ENCODE peak calls at places on chromosomes 4 and X, in nine cellular contexts. Z is upper lobe of right lung; F is lower lobe of right lung; D is activated T-cell treated with anti-CD3 and anti-CD28 coated beads, Interleukin-2, amount 50 U/mL, for 4 hours; K is left cardiac atrium; O is sciatic nerve; R is foreskin keratinocyte; V is T-helper 17 cell; I is gastrocnemius medialis. H is an unnamed sample.

GRCh38 chr4:26384380-26385057 is 63.7 kb downstream of the RBPJ start:
- ATAC-seq in Z (no peak), F (no peak), D (no peak), K (no peak), O (no peak), R (no peak), V (no peak), I (no peak), H (no peak)

GRCh38 chrX:18465051-18465450 is 39.6 kb downstream of the CDKL5 start:
- ATAC-seq in Z (no peak), F (no peak), D (no peak), K (no peak), O (no peak), R (no peak), V (no peak), I (no peak), H (no peak)

GRCh38 chr4:93894995-93895394 is 66.4 kb downstream of the ATOH1 start:
- ATAC-seq in Z (no peak), F (no peak), D (no peak), K (no peak), O (no peak), R (no peak), V (no peak), I (no peak), H (no peak)

GRCh38 chr4:8329859-8330761 is 60.6 kb downstream of the HTRA3 start:
- ATAC-seq in Z (no peak), F (no peak), D (no peak), K (peak), O (peak), R (no peak), V (no peak), I (peak), H (no peak)

GRCh38 chr4:53321988-53322289 is 43.9 kb downstream of the SCFD2 start:
- ATAC-seq in Z (no peak), F (no peak), D (no peak), K (no peak), O (no peak), R (no peak), V (no peak), I (no peak), H (no peak)

GRCh38 chr4:35247047-35247446 is 997.3 kb downstream of the ARAP2 start:
- ATAC-seq in Z (no peak), F (no peak), D (no peak), K (no peak), O (no peak), R (no peak), V (no peak), I (no peak), H (no peak)

GRCh38 chrX:118420462-118420861 is 74.6 kb downstream of the WDR44 start:
- ATAC-seq in Z (peak), F (peak), D (no peak), K (peak), O (no peak), R (peak), V (no peak), I (no peak), H (peak)

GRCh38 chr4:20408596-20408995 is 156.9 kb downstream of the SLIT2 start:
- ATAC-seq in Z (no peak), F (no peak), D (no peak), K (no peak), O (peak), R (no peak), V (no peak), I (no peak), H (no peak)

GRCh38 chrX:122184791-122185190 is 999.3 kb upstream of the GRIA3 start:
- ATAC-seq in Z (no peak), F (no peak), D (no peak), K (no peak), O (no peak), R (no peak), V (no peak), I (no peak), H (no peak)

GRCh38 chr4:10684631-10685030 is at the start of gene CLNK:
- ATAC-seq in Z (no peak), F (no peak), D (no peak), K (no peak), O (no peak), R (no peak), V (no peak), I (no peak), H (peak)

GRCh38 chr4:914531-914930 is 17.6 kb downstream of the GAK start:
- ATAC-seq in Z (no peak), F (no peak), D (no peak), K (no peak), O (no peak), R (no peak), V (no peak), I (no peak), H (no peak)

GRCh38 chr4:128286474-128287158 is 997 bp downstream of the PGRMC2 start:
- ATAC-seq in Z (no peak), F (peak), D (no peak), K (no peak), O (no peak), R (no peak), V (no peak), I (no peak), H (no peak)

GRCh38 chr4:66704243-66704642 is 841.1 kb downstream of the CENPC start:
- ATAC-seq in Z (no peak), F (no peak), D (no peak), K (no peak), O (no peak), R (peak), V (no peak), I (no peak), H (no peak)

GRCh38 chr4:177315767-177316490 is 6.3 kb downstream of the NEIL3 start:
- ATAC-seq in Z (no peak), F (no peak), D (peak), K (no peak), O (no peak), R (no peak), V (peak), I (no peak), H (peak)